ENCODE peak calls at places on chromosomes 2 and 18, in nine cellular contexts. One of them, this sample, is unnamed.

GRCh38 chr2:190303642-190304041 is 16.0 kb downstream of the HIBCH start:
- DNase-seq in WERI-Rb-1: no peak
- DNase-seq in NT2/D1: no peak
- DNase-seq in K562: no peak
- DNase-seq in adrenal gland: no peak
- DNase-seq in uterus: no peak
- DNase-seq in effector memory CD4-positive, alpha-beta T cell: no peak
- DNase-seq in endothelial cell of umbilical vein: no peak
- DNase-seq in sigmoid colon: no peak
- DNase-seq in this sample: no peak

GRCh38 chr2:11364565-11364887 is 20.1 kb upstream of the ROCK2 start:
- DNase-seq in WERI-Rb-1: no peak
- DNase-seq in sigmoid colon: no peak
- DNase-seq in endothelial cell of umbilical vein: no peak
- DNase-seq in adrenal gland: no peak
- DNase-seq in effector memory CD4-positive, alpha-beta T cell: no peak
- DNase-seq in uterus: no peak
- DNase-seq in K562: no peak
- DNase-seq in NT2/D1: no peak
- DNase-seq in this sample: no peak

GRCh38 chr18:36153203-36153602 is 23.5 kb downstream of the ELP2 start:
- DNase-seq in effector memory CD4-positive, alpha-beta T cell: no peak
- DNase-seq in NT2/D1: no peak
- DNase-seq in endothelial cell of umbilical vein: no peak
- DNase-seq in WERI-Rb-1: no peak
- DNase-seq in sigmoid colon: no peak
- DNase-seq in K562: no peak
- DNase-seq in uterus: no peak
- DNase-seq in adrenal gland: no peak
- DNase-seq in this sample: no peak

GRCh38 chr2:46471-47345 is at the start of gene FAM110C:
- DNase-seq in K562: no peak
- DNase-seq in NT2/D1: peak; percentile 8
- DNase-seq in uterus: peak; percentile 63
- DNase-seq in sigmoid colon: no peak
- DNase-seq in endothelial cell of umbilical vein: no peak
- DNase-seq in adrenal gland: peak; percentile 87
- DNase-seq in WERI-Rb-1: peak; percentile 46
- DNase-seq in effector memory CD4-positive, alpha-beta T cell: peak; percentile 51
- DNase-seq in this sample: peak; percentile 86

GRCh38 chr2:75375646-75376582 is 176.6 kb upstream of the TACR1 start:
- DNase-seq in adrenal gland: no peak
- DNase-seq in NT2/D1: no peak
- DNase-seq in WERI-Rb-1: no peak
- DNase-seq in uterus: no peak
- DNase-seq in effector memory CD4-positive, alpha-beta T cell: no peak
- DNase-seq in K562: no peak
- DNase-seq in endothelial cell of umbilical vein: no peak
- DNase-seq in sigmoid colon: no peak
- DNase-seq in this sample: no peak

GRCh38 chr2:168033966-168034365 is 213.4 kb downstream of the STK39 start:
- DNase-seq in WERI-Rb-1: peak; percentile 80
- DNase-seq in endothelial cell of umbilical vein: no peak
- DNase-seq in sigmoid colon: no peak
- DNase-seq in uterus: no peak
- DNase-seq in effector memory CD4-positive, alpha-beta T cell: no peak
- DNase-seq in K562: no peak
- DNase-seq in adrenal gland: no peak
- DNase-seq in NT2/D1: no peak
- DNase-seq in this sample: no peak

GRCh38 chr2:227657204-227657845 is 9.3 kb upstream of the SCYGR5 start:
- DNase-seq in endothelial cell of umbilical vein: no peak
- DNase-seq in sigmoid colon: no peak
- DNase-seq in WERI-Rb-1: no peak
- DNase-seq in effector memory CD4-positive, alpha-beta T cell: no peak
- DNase-seq in NT2/D1: no peak
- DNase-seq in K562: no peak
- DNase-seq in uterus: no peak
- DNase-seq in adrenal gland: no peak
- DNase-seq in this sample: no peak

GRCh38 chr18:22286576-22286975 is 117.2 kb downstream of the GATA6 start:
- DNase-seq in sigmoid colon: no peak
- DNase-seq in adrenal gland: no peak
- DNase-seq in K562: no peak
- DNase-seq in WERI-Rb-1: no peak
- DNase-seq in uterus: no peak
- DNase-seq in effector memory CD4-positive, alpha-beta T cell: no peak
- DNase-seq in endothelial cell of umbilical vein: peak; percentile 37
- DNase-seq in NT2/D1: no peak
- DNase-seq in this sample: no peak

GRCh38 chr2:134738150-134738865 is 19.5 kb upstream of the TMEM163 start:
- DNase-seq in K562: no peak
- DNase-seq in effector memory CD4-positive, alpha-beta T cell: no peak
- DNase-seq in endothelial cell of umbilical vein: peak; percentile 46
- DNase-seq in NT2/D1: no peak
- DNase-seq in uterus: no peak
- DNase-seq in adrenal gland: no peak
- DNase-seq in WERI-Rb-1: no peak
- DNase-seq in sigmoid colon: no peak
- DNase-seq in this sample: no peak

GRCh38 chr2:157363612-157364101 is 38.0 kb upstream of the ERMN start:
- DNase-seq in uterus: no peak
- DNase-seq in K562: no peak
- DNase-seq in adrenal gland: no peak
- DNase-seq in NT2/D1: no peak
- DNase-seq in WERI-Rb-1: no peak
- DNase-seq in sigmoid colon: no peak
- DNase-seq in endothelial cell of umbilical vein: no peak
- DNase-seq in effector memory CD4-positive, alpha-beta T cell: no peak
- DNase-seq in this sample: no peak

GRCh38 chr2:133369896-133370295 is 198.4 kb downstream of the NCKAP5 start:
- DNase-seq in effector memory CD4-positive, alpha-beta T cell: no peak
- DNase-seq in WERI-Rb-1: no peak
- DNase-seq in uterus: no peak
- DNase-seq in endothelial cell of umbilical vein: no peak
- DNase-seq in adrenal gland: no peak
- DNase-seq in sigmoid colon: no peak
- DNase-seq in K562: no peak
- DNase-seq in NT2/D1: peak; percentile 30
- DNase-seq in this sample: no peak

GRCh38 chr18:7567487-7568425 is 640 bp downstream of the PTPRM start:
- DNase-seq in NT2/D1: no peak
- DNase-seq in endothelial cell of umbilical vein: peak; percentile 65
- DNase-seq in K562: no peak
- DNase-seq in WERI-Rb-1: peak; percentile 30
- DNase-seq in effector memory CD4-positive, alpha-beta T cell: no peak
- DNase-seq in sigmoid colon: peak; percentile 83
- DNase-seq in uterus: peak; percentile 43
- DNase-seq in adrenal gland: peak; percentile 79
- DNase-seq in this sample: peak; percentile 89

GRCh38 chr2:241702405-241703127 is 727 bp downstream of the ING5 start:
- DNase-seq in uterus: peak; percentile 83
- DNase-seq in endothelial cell of umbilical vein: peak; percentile 82
- DNase-seq in adrenal gland: peak; percentile 88
- DNase-seq in NT2/D1: peak; percentile 75
- DNase-seq in K562: peak; percentile 73
- DNase-seq in WERI-Rb-1: peak; percentile 93
- DNase-seq in sigmoid colon: peak; percentile 94
- DNase-seq in effector memory CD4-positive, alpha-beta T cell: peak; percentile 79
- DNase-seq in this sample: peak; percentile 96

GRCh38 chr18:6039055-6039454 is 143.7 kb upstream of the TMEM200C start:
- DNase-seq in NT2/D1: no peak
- DNase-seq in uterus: no peak
- DNase-seq in adrenal gland: no peak
- DNase-seq in K562: no peak
- DNase-seq in WERI-Rb-1: no peak
- DNase-seq in effector memory CD4-positive, alpha-beta T cell: no peak
- DNase-seq in endothelial cell of umbilical vein: no peak
- DNase-seq in sigmoid colon: no peak
- DNase-seq in this sample: no peak

GRCh38 chr2:138147796-138148195 is 183.5 kb downstream of the HNMT start:
- DNase-seq in endothelial cell of umbilical vein: no peak
- DNase-seq in sigmoid colon: no peak
- DNase-seq in uterus: no peak
- DNase-seq in NT2/D1: no peak
- DNase-seq in K562: no peak
- DNase-seq in WERI-Rb-1: no peak
- DNase-seq in adrenal gland: no peak
- DNase-seq in effector memory CD4-positive, alpha-beta T cell: no peak
- DNase-seq in this sample: no peak

GRCh38 chr18:644395-645004 is 13.0 kb upstream of the TYMS start:
- DNase-seq in WERI-Rb-1: no peak
- DNase-seq in adrenal gland: no peak
- DNase-seq in effector memory CD4-positive, alpha-beta T cell: no peak
- DNase-seq in sigmoid colon: no peak
- DNase-seq in NT2/D1: no peak
- DNase-seq in K562: no peak
- DNase-seq in endothelial cell of umbilical vein: no peak
- DNase-seq in uterus: no peak
- DNase-seq in this sample: no peak

GRCh38 chr18:55300469-55301195 is 287.4 kb downstream of the TCF4 start:
- DNase-seq in endothelial cell of umbilical vein: no peak
- DNase-seq in K562: peak; percentile 20
- DNase-seq in WERI-Rb-1: no peak
- DNase-seq in adrenal gland: no peak
- DNase-seq in uterus: peak; percentile 33
- DNase-seq in NT2/D1: no peak
- DNase-seq in effector memory CD4-positive, alpha-beta T cell: no peak
- DNase-seq in sigmoid colon: no peak
- DNase-seq in this sample: no peak

GRCh38 chr2:25381502-25381901 is 39.8 kb upstream of the DNMT3A start:
- DNase-seq in NT2/D1: no peak
- DNase-seq in K562: no peak
- DNase-seq in uterus: no peak
- DNase-seq in adrenal gland: peak; percentile 46
- DNase-seq in sigmoid colon: peak; percentile 53
- DNase-seq in endothelial cell of umbilical vein: no peak
- DNase-seq in effector memory CD4-positive, alpha-beta T cell: no peak
- DNase-seq in WERI-Rb-1: peak; percentile 3
- DNase-seq in this sample: peak; percentile 13

GRCh38 chr2:46335966-46336436 is 38.8 kb downstream of the EPAS1 start:
- DNase-seq in sigmoid colon: peak; percentile 77
- DNase-seq in K562: no peak
- DNase-seq in effector memory CD4-positive, alpha-beta T cell: no peak
- DNase-seq in uterus: no peak
- DNase-seq in WERI-Rb-1: no peak
- DNase-seq in adrenal gland: no peak
- DNase-seq in NT2/D1: no peak
- DNase-seq in endothelial cell of umbilical vein: no peak
- DNase-seq in this sample: no peak
- H3K27me3 ChIP-seq in sigmoid colon: no peaks in the 10 kb centered on the region
- H3K27me3 ChIP-seq in K562: no peaks in the 10 kb centered on the region
- H3K27me3 ChIP-seq in effector memory CD4-positive, alpha-beta T cell: no peaks in the 10 kb centered on the region
- H3K27me3 ChIP-seq in uterus: no peaks in the 10 kb centered on the region
- H3K27me3 ChIP-seq in WERI-Rb-1: no peaks in the 10 kb centered on the region
- H3K27me3 ChIP-seq in adrenal gland: no peaks in the 10 kb centered on the region
- H3K27me3 ChIP-seq in NT2/D1: no peaks in the 10 kb centered on the region
- H3K27me3 ChIP-seq in endothelial cell of umbilical vein: no peaks in the 10 kb centered on the region
- H3K27me3 ChIP-seq in this sample: peaks cover 19% of the 10 kb centered on the region

GRCh38 chr18:13433685-13434084 is 215.1 kb downstream of the LDLRAD4 start:
- DNase-seq in NT2/D1: no peak
- DNase-seq in uterus: no peak
- DNase-seq in WERI-Rb-1: no peak
- DNase-seq in endothelial cell of umbilical vein: peak; percentile 73
- DNase-seq in effector memory CD4-positive, alpha-beta T cell: no peak
- DNase-seq in K562: no peak
- DNase-seq in adrenal gland: no peak
- DNase-seq in sigmoid colon: no peak
- DNase-seq in this sample: no peak

GRCh38 chr18:13433088-13433487 is 214.5 kb downstream of the LDLRAD4 start:
- DNase-seq in sigmoid colon: no peak
- DNase-seq in endothelial cell of umbilical vein: no peak
- DNase-seq in effector memory CD4-positive, alpha-beta T cell: no peak
- DNase-seq in NT2/D1: no peak
- DNase-seq in uterus: no peak
- DNase-seq in K562: no peak
- DNase-seq in adrenal gland: no peak
- DNase-seq in WERI-Rb-1: no peak
- DNase-seq in this sample: no peak

GRCh38 chr18:13429884-13430510 is 211.4 kb downstream of the LDLRAD4 start:
- DNase-seq in NT2/D1: no peak
- DNase-seq in effector memory CD4-positive, alpha-beta T cell: no peak
- DNase-seq in uterus: no peak
- DNase-seq in adrenal gland: no peak
- DNase-seq in K562: no peak
- DNase-seq in WERI-Rb-1: no peak
- DNase-seq in endothelial cell of umbilical vein: no peak
- DNase-seq in sigmoid colon: peak; percentile 53
- DNase-seq in this sample: no peak

GRCh38 chr18:13430663-13431062 is 212.1 kb downstream of the LDLRAD4 start:
- DNase-seq in adrenal gland: no peak
- DNase-seq in NT2/D1: no peak
- DNase-seq in WERI-Rb-1: no peak
- DNase-seq in sigmoid colon: peak; percentile 20
- DNase-seq in uterus: no peak
- DNase-seq in K562: no peak
- DNase-seq in effector memory CD4-positive, alpha-beta T cell: no peak
- DNase-seq in endothelial cell of umbilical vein: no peak
- DNase-seq in this sample: no peak

GRCh38 chr18:13431886-13432285 is 213.3 kb downstream of the LDLRAD4 start:
- DNase-seq in effector memory CD4-positive, alpha-beta T cell: no peak
- DNase-seq in endothelial cell of umbilical vein: no peak
- DNase-seq in NT2/D1: no peak
- DNase-seq in uterus: no peak
- DNase-seq in K562: no peak
- DNase-seq in adrenal gland: no peak
- DNase-seq in sigmoid colon: no peak
- DNase-seq in WERI-Rb-1: no peak
- DNase-seq in this sample: no peak
- H3K27me3 ChIP-seq in effector memory CD4-positive, alpha-beta T cell: no peaks in the 10 kb centered on the region
- H3K27me3 ChIP-seq in endothelial cell of umbilical vein: no peaks in the 10 kb centered on the region
- H3K27me3 ChIP-seq in NT2/D1: no peaks in the 10 kb centered on the region
- H3K27me3 ChIP-seq in uterus: no peaks in the 10 kb centered on the region
- H3K27me3 ChIP-seq in K562: peaks cover 8% of the 10 kb centered on the region
- H3K27me3 ChIP-seq in adrenal gland: no peaks in the 10 kb centered on the region
- H3K27me3 ChIP-seq in sigmoid colon: no peaks in the 10 kb centered on the region
- H3K27me3 ChIP-seq in WERI-Rb-1: no peaks in the 10 kb centered on the region
- H3K27me3 ChIP-seq in this sample: no peaks in the 10 kb centered on the region

GRCh38 chr2:70553334-70553583 is 367 bp downstream of the TGFA start:
- DNase-seq in endothelial cell of umbilical vein: no peak
- DNase-seq in NT2/D1: peak; percentile 25
- DNase-seq in K562: no peak
- DNase-seq in WERI-Rb-1: no peak
- DNase-seq in uterus: no peak
- DNase-seq in adrenal gland: no peak
- DNase-seq in sigmoid colon: no peak
- DNase-seq in effector memory CD4-positive, alpha-beta T cell: no peak
- DNase-seq in this sample: peak; percentile 88
- H3K27me3 ChIP-seq in endothelial cell of umbilical vein: peaks cover 51% of the 10 kb centered on the region
- H3K27me3 ChIP-seq in NT2/D1: peaks cover 32% of the 10 kb centered on the region
- H3K27me3 ChIP-seq in K562: peaks cover 57% of the 10 kb centered on the region
- H3K27me3 ChIP-seq in WERI-Rb-1: peaks cover 32% of the 10 kb centered on the region
- H3K27me3 ChIP-seq in uterus: no peaks in the 10 kb centered on the region
- H3K27me3 ChIP-seq in adrenal gland: peaks cover 24% of the 10 kb centered on the region
- H3K27me3 ChIP-seq in sigmoid colon: peaks cover 58% of the 10 kb centered on the region
- H3K27me3 ChIP-seq in effector memory CD4-positive, alpha-beta T cell: no peaks in the 10 kb centered on the region
- H3K27me3 ChIP-seq in this sample: peaks cover 62% of the 10 kb centered on the region

DNA sequence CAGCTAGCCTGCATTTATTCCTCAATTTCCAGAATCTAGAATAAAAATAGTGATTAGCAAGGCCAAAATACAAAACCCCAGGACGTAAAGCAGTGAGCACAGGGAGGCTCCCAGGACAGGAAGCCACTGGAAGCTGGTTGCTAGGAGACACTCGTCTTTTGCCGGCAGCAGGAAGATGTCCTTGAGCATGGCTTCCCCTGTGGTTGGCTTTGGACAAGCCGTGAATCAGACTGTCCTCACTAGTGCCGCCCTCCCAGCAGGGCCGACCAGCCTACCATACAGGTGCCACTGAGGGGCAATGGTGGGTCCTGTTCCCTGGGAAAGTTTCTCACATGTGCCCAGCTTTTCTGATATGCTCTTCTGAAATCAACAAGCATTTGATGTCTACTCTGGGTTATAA is 374.5 kb downstream of the MTX2 start:
- DNase-seq in sigmoid colon: peak; percentile 69
- DNase-seq in uterus: peak; percentile 61
- DNase-seq in NT2/D1: no peak
- DNase-seq in adrenal gland: peak; percentile 82
- DNase-seq in endothelial cell of umbilical vein: peak; percentile 39
- DNase-seq in effector memory CD4-positive, alpha-beta T cell: no peak
- DNase-seq in K562: peak; percentile 19
- DNase-seq in WERI-Rb-1: no peak
- DNase-seq in this sample: peak; percentile 66
- H3K27me3 ChIP-seq in sigmoid colon: peaks cover 23% of the 10 kb centered on the region
- H3K27me3 ChIP-seq in uterus: no peaks in the 10 kb centered on the region
- H3K27me3 ChIP-seq in NT2/D1: peaks cover 24% of the 10 kb centered on the region
- H3K27me3 ChIP-seq in adrenal gland: no peaks in the 10 kb centered on the region
- H3K27me3 ChIP-seq in endothelial cell of umbilical vein: no peaks in the 10 kb centered on the region
- H3K27me3 ChIP-seq in effector memory CD4-positive, alpha-beta T cell: peaks cover 7% of the 10 kb centered on the region
- H3K27me3 ChIP-seq in K562: peaks cover 23% of the 10 kb centered on the region
- H3K27me3 ChIP-seq in WERI-Rb-1: peaks cover 51% of the 10 kb centered on the region
- H3K27me3 ChIP-seq in this sample: peaks cover 87% of the 10 kb centered on the region

This sample was measured in endodermal cell.